ENCODE peak calls at places on chromosome 19, in seven cellular contexts. F, N, T, P, E, I and U are unnamed samples.

GRCh38 chr19:47699360-47699917 is 13.8 kb upstream of the EHD2 start:
- DNase-seq in F (no peak), N (peak), T (no peak), P (peak), E (no peak), I (no peak), U (no peak)

GRCh38 chr19:8390617-8390981 is 439 bp downstream of the RAB11B start:
- DNase-seq in F (peak), N (peak), T (peak), P (peak), E (peak), I (peak), U (peak)

GRCh38 chr19:49212302-49212701 is 54.7 kb downstream of the TRPM4 start:
- DNase-seq in F (no peak), N (no peak), T (no peak), P (peak), E (no peak), I (no peak), U (no peak)

GRCh38 chr19:33416307-33417215 is 43.1 kb downstream of the CEBPG start:
- DNase-seq in F (no peak), N (peak), T (peak), P (peak), E (no peak), I (peak), U (no peak)

GRCh38 chr19:43618921-43619261 is 538 bp downstream of the ZNF428 start:
- DNase-seq in F (no peak), N (no peak), T (no peak), P (peak), E (no peak), I (no peak), U (no peak)

GRCh38 chr19:41922585-41922984 is 5.7 kb downstream of the ERFL start:
- DNase-seq in F (no peak), N (no peak), T (no peak), P (no peak), E (no peak), I (no peak), U (no peak)

GRCh38 chr19:33871605-33872004 is 74.9 kb downstream of the KCTD15 start:
- DNase-seq in F (no peak), N (no peak), T (no peak), P (no peak), E (no peak), I (no peak), U (no peak)

GRCh38 chr19:55305983-55306562 is 19.1 kb downstream of the TMEM150B start:
- DNase-seq in F (no peak), N (peak), T (no peak), P (no peak), E (no peak), I (no peak), U (no peak)

GRCh38 chr19:8004723-8005513 is 523 bp downstream of the ELAVL1 start:
- DNase-seq in F (no peak), N (no peak), T (no peak), P (peak), E (no peak), I (no peak), U (no peak)

GRCh38 chr19:50537769-50538230 is 24.1 kb upstream of the ASPDH start:
- DNase-seq in F (peak), N (peak), T (peak), P (peak), E (peak), I (no peak), U (peak)

GRCh38 chr19:53467138-53467502 is 413 bp upstream of the ZNF813 start:
- DNase-seq in F (no peak), N (no peak), T (peak), P (no peak), E (no peak), I (no peak), U (no peak)

GRCh38 chr19:14554382-14554812 is 17.5 kb downstream of the NDUFB7 start:
- DNase-seq in F (no peak), N (no peak), T (no peak), P (no peak), E (peak), I (peak), U (no peak)

GRCh38 chr19:39093761-39094160 is 9.6 kb downstream of the ACP7 start:
- DNase-seq in F (no peak), N (no peak), T (no peak), P (no peak), E (no peak), I (no peak), U (peak)

GRCh38 chr19:29596885-29597525 is 9.1 kb upstream of the POP4 start:
- DNase-seq in F (no peak), N (peak), T (no peak), P (peak), E (no peak), I (no peak), U (no peak)

GRCh38 chr19:4707322-4707721 is 16.3 kb downstream of the DPP9 start:
- DNase-seq in F (no peak), N (no peak), T (no peak), P (no peak), E (no peak), I (no peak), U (no peak)

GRCh38 chr19:5059191-5059579 is 90.3 kb downstream of the KDM4B start:
- DNase-seq in F (no peak), N (no peak), T (no peak), P (no peak), E (no peak), I (no peak), U (no peak)

GRCh38 chr19:38792250-38793111 is 3.5 kb downstream of the LGALS7B start:
- DNase-seq in F (no peak), N (no peak), T (peak), P (peak), E (no peak), I (no peak), U (no peak)

GRCh38 chr19:1110809-1111640 is 7.2 kb downstream of the GPX4 start:
- DNase-seq in F (no peak), N (no peak), T (no peak), P (no peak), E (no peak), I (no peak), U (no peak)

GRCh38 chr19:48741222-48741999 is 1.0 kb upstream of the RASIP1 start:
- DNase-seq in F (no peak), N (no peak), T (peak), P (peak), E (no peak), I (no peak), U (no peak)

GRCh38 chr19:54458648-54459281 is 4.8 kb downstream of the LENG9 start:
- DNase-seq in F (no peak), N (no peak), T (no peak), P (peak), E (no peak), I (no peak), U (no peak)

GRCh38 chr19:41543582-41543981 is 32.4 kb upstream of the CEACAM21 start:
- DNase-seq in F (no peak), N (no peak), T (no peak), P (no peak), E (no peak), I (no peak), U (no peak)

GRCh38 chr19:46863818-46864629 is 3.2 kb downstream of the ARHGAP35 start:
- DNase-seq in F (no peak), N (peak), T (no peak), P (peak), E (no peak), I (peak), U (no peak)

GRCh38 chr19:4800591-4801081 is 9.1 kb downstream of the FEM1A start:
- DNase-seq in F (no peak), N (no peak), T (no peak), P (no peak), E (no peak), I (peak), U (no peak)

GRCh38 chr19:51016798-51017683 is 2.5 kb downstream of the KLK10 start:
- DNase-seq in F (no peak), N (peak), T (no peak), P (peak), E (peak), I (peak), U (no peak)

GRCh38 chr19:751501-752341 is 809 bp downstream of the MISP start:
- DNase-seq in F (no peak), N (peak), T (no peak), P (peak), E (no peak), I (no peak), U (peak)

GRCh38 chr19:41541990-41542584 is 33.9 kb upstream of the CEACAM21 start:
- DNase-seq in F (no peak), N (no peak), T (peak), P (peak), E (peak), I (no peak), U (no peak)